ENCODE peak calls at places on chromosomes 4 and X, in seven cellular contexts. R is upper lobe of left lung; N is effector memory CD4-positive, alpha-beta T cell; E is left lung; Q is fibroblast of lung; B is PC-9; D is K562. Y is an unnamed sample. For H3K9me3, the result is how much of the 10 kb centered on the place peaks cover.

GRCh38 chr4:173424899-173425805 is 26.2 kb upstream of the SCRG1 start:
- DNase-seq in B (no peak), E (no peak), Q (peak), D (no peak), N (no peak), R (no peak), Y (no peak)

GRCh38 chr4:4271912-4272311 is 18.0 kb downstream of the LYAR start:
- DNase-seq in E (no peak), R (peak), D (no peak), N (no peak), B (no peak), Q (no peak), Y (no peak)

GRCh38 chrX:2710041-2710471 is 19.0 kb downstream of the CD99 start:
- DNase-seq in D (no peak), B (peak), R (no peak), Q (peak), N (no peak), E (no peak), Y (no peak)

GRCh38 chr4:83618991-83619390 is 83.1 kb downstream of the GPAT3 start:
- DNase-seq in E (no peak), R (peak), N (no peak), B (peak), Q (peak), D (no peak), Y (no peak)

GRCh38 chr4:102492531-102493241 is 8.5 kb upstream of the NFKB1 start:
- DNase-seq in B (no peak), D (no peak), R (no peak), E (no peak), N (no peak), Q (no peak), Y (no peak)

GRCh38 chr4:150192986-150193385 is 114.7 kb downstream of the DCLK2 start:
- DNase-seq in N (no peak), E (no peak), B (no peak), R (no peak), D (no peak), Q (no peak), Y (no peak)

GRCh38 chr4:107831140-107831539 is 6.4 kb downstream of the SGMS2 start:
- DNase-seq in B (no peak), D (no peak), Q (no peak), E (no peak), N (no peak), R (no peak), Y (no peak)

GRCh38 chr4:7516116-7516772 is 81.5 kb upstream of the PSAPL1 start:
- DNase-seq in B (no peak), R (no peak), N (no peak), Q (no peak), E (no peak), D (no peak), Y (no peak)

GRCh38 chr4:177283167-177283566 is 26.5 kb upstream of the NEIL3 start:
- DNase-seq in N (no peak), D (no peak), Q (peak), B (no peak), E (no peak), R (no peak), Y (no peak)

GRCh38 chr4:31071807-31072486 is 351.8 kb downstream of the PCDH7 start:
- DNase-seq in D (no peak), B (no peak), Q (peak), N (no peak), R (no peak), E (no peak), Y (no peak)

GRCh38 chr4:116070283-116070682 is 956.9 kb upstream of the NDST4 start:
- DNase-seq in R (no peak), E (no peak), Q (no peak), B (no peak), N (no peak), D (no peak), Y (no peak)

GRCh38 chrX:53050841-53051240 is 2.3 kb downstream of the GPR173 start:
- DNase-seq in R (no peak), D (no peak), B (no peak), N (no peak), E (no peak), Q (peak), Y (no peak)

GRCh38 chr4:166121897-166122296 is 248.9 kb downstream of the TLL1 start:
- DNase-seq in B (no peak), E (no peak), D (no peak), R (no peak), Q (no peak), N (no peak), Y (no peak)

GRCh38 chrX:111645607-111646006 is 35.4 kb upstream of the ALG13 start:
- DNase-seq in B (no peak), E (no peak), N (no peak), Q (no peak), R (no peak), D (no peak), Y (no peak)

GRCh38 chr4:137638934-137639333 is 106.6 kb upstream of the PCDH18 start:
- DNase-seq in E (no peak), D (no peak), B (no peak), N (no peak), R (no peak), Q (no peak), Y (no peak)

GRCh38 chrX:8760021-8760420 is 28.1 kb upstream of the ANOS1 start:
- DNase-seq in R (no peak), D (no peak), B (no peak), Q (no peak), E (no peak), N (no peak), Y (no peak)

GRCh38 chrX:34379891-34380290 is 247.8 kb upstream of the FAM47A start:
- DNase-seq in B (no peak), R (no peak), Q (peak), D (no peak), E (no peak), N (no peak), Y (no peak)

GRCh38 chr4:53854991-53855885 is 209.2 kb downstream of the CHIC2 start:
- DNase-seq in B (no peak), R (no peak), N (no peak), D (no peak), E (no peak), Q (peak), Y (no peak)

GRCh38 chrX:69149466-69150293 is 15.6 kb downstream of the PJA1 start:
- DNase-seq in B (no peak), D (no peak), Q (no peak), E (no peak), R (no peak), N (no peak), Y (no peak)

GRCh38 chrX:85590638-85591037 is 211.2 kb upstream of the POF1B start:
- DNase-seq in R (no peak), Q (no peak), E (no peak), B (no peak), N (no peak), D (no peak), Y (no peak)

GRCh38 chrX:41108684-41109205 is 23.5 kb downstream of the USP9X start:
- DNase-seq in B (no peak), E (no peak), D (no peak), R (no peak), N (no peak), Q (no peak), Y (no peak)

GRCh38 chr4:40750461-40751258 is 905 bp downstream of the NSUN7 start:
- DNase-seq in Q (peak), N (no peak), E (no peak), R (peak), B (peak), D (no peak), Y (no peak)

GRCh38 chr4:54077812-54078211 is 13.4 kb upstream of the CHIC2 start:
- DNase-seq in Q (no peak), R (no peak), D (no peak), N (no peak), B (no peak), E (no peak), Y (no peak)

GRCh38 chr4:7060346-7061150 is 7.3 kb downstream of the GRPEL1 start:
- DNase-seq in N (no peak), D (no peak), E (no peak), B (no peak), Q (no peak), R (no peak), Y (no peak)

GRCh38 chr4:6391186-6391851 is 81.1 kb downstream of the PPP2R2C start:
- DNase-seq in E (peak), D (no peak), Q (no peak), B (peak), N (no peak), R (no peak), Y (no peak)

GRCh38 chr4:172124656-172125308 is 311.6 kb downstream of the GALNTL6 start:
- DNase-seq in E (no peak), D (no peak), Q (no peak), N (no peak), B (no peak), R (no peak), Y (no peak)

GRCh38 chr4:166324321-166324720 is 451.3 kb downstream of the TLL1 start:
- DNase-seq in Q (peak), N (no peak), D (no peak), R (no peak), B (peak), E (no peak), Y (no peak)

DNA sequence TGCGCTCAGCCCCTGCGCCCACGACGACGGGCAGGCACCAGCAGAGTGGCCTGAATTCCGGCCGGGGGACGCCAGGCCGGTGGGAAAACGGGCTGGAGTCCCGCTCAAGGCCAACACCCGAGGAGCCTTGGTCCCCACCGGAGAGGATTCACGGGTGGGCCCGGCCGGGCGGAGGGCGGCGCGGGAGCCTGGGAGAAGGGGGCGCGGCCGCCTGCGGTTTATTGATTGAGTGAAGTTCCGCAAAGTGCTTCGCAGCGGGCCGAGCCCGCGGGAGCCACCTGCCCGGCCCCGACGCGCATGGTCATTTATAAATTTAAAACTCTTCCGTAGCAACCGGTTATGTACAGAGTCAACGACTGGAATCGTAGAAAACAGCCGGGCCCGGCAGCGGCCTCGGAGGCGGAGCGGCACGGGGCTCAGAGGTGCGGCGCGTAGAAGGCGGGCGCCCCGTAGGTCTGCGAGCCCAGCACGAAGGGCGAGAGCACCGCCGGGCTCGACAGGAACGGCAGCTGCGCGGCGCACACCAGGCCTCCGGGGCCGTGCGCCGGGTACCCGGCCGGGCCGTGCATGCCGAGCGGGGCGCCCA is 3.6 kb downstream of the NKX1-1 start:
- DNase-seq in B (no peak), R (no peak), D (no peak), Q (no peak), N (no peak), E (peak), Y (no peak)
- H3K9me3 ChIP-seq in B (under half), R (under half), D (under half), Q (under half), N (under half), E (under half), Y (under half)

DNA sequence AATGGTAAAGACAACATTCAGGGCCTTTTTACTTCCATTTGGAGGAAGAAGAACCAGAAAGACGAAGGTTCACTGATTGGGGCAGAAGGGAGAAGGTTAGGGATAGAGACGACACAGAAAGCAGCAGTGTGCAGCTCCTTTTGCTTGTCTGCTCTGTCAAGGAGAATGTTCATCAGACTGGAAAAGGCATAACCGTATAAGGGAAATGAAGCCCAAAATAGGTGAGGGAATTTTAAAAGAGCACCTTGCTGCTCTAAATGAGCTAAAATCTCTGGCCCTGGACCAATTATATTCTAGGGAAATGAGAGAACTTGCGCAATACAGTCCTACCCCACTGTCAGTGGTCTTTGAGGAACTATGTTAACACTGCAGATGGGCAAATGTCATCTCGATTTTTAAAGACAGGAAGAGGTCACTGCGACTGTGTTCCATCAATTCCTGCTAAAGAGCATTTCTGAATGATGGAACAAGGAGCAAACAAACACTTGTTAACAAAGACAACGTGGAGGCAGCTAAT is 909.8 kb upstream of the FTHL17 start:
- DNase-seq in E (no peak), Q (no peak), R (no peak), B (no peak), N (no peak), D (no peak), Y (no peak)
- H3K9me3 ChIP-seq in E (under half), Q (under half), R (under half), B (under half), N (under half), D (under half), Y (under half)

GRCh38 chr4:169443748-169444147 is 168.6 kb downstream of the NEK1 start:
- DNase-seq in Q (no peak), D (no peak), N (no peak), E (no peak), R (no peak), B (no peak), Y (no peak)

DNA sequence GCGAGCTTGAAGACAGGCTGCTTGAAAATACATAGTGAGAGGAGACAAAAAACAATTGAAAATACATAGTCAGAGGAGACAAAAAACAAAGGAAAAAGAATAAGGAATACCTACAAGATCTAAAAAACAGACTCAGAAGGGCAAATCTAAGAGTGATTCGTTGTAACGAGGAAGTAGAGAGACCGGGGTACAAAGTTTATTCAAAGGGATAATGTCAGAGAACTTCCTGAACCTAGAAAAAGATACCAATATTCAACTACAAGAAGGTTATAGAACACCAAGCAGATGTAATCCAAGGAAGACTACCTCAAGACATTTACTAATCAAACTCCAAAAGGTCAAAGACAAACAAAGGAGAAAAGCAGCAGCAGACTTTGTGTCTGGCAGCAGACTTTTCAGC is 165.6 kb downstream of the NEK1 start:
- DNase-seq in N (no peak), E (no peak), Q (no peak), B (no peak), D (no peak), R (no peak), Y (no peak)
- H3K9me3 ChIP-seq in N (under half), E (under half), Q (under half), B (under half), D (under half), R (under half), Y (under half)

GRCh38 chrX:790780-791360 is 160.3 kb downstream of the SHOX start:
- DNase-seq in B (no peak), E (no peak), Q (no peak), N (no peak), D (no peak), R (no peak), Y (no peak)
- H3K9me3 ChIP-seq in B (under half), E (under half), Q (under half), N (under half), D (under half), R (under half), Y (under half)

GRCh38 chr4:19879330-19879729 is 372.4 kb upstream of the SLIT2 start:
- DNase-seq in D (no peak), Q (no peak), E (no peak), B (no peak), R (no peak), N (no peak), Y (no peak)
- H3K9me3 ChIP-seq in D (under half), Q (under half), E (under half), B (under half), R (under half), N (under half), Y (under half)

DNA sequence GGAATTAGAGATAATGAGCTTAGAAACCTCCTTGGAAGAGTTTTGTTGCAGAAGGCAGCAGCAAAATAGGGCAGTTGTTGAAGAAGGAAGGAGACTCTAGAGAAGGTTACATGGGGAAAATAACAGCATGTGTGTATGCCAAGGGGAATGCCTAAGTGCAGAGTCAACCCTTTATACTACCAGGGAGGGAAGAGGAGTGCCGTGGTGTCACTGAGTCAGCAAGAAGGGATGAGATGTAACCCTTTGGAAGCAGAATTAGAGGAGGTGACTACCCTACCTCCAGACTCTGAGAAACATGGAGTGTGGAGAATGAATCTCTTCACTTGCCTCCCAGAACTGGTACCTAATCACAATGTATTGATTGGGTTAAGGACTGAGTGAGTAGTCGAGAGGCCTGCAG is 6.7 kb upstream of the GABRE start:
- DNase-seq in B (no peak), R (no peak), Q (no peak), D (no peak), N (no peak), E (no peak), Y (no peak)
- H3K9me3 ChIP-seq in B (under half), R (under half), Q (under half), D (under half), N (under half), E (under half), Y (under half)

GRCh38 chr4:25158817-25159216 is 1.4 kb downstream of the SEPSECS start:
- DNase-seq in D (no peak), Q (no peak), B (no peak), E (no peak), R (no peak), N (no peak), Y (no peak)
- H3K9me3 ChIP-seq in D (under half), Q (under half), B (under half), E (under half), R (under half), N (under half), Y (under half)

GRCh38 chr4:97235516-97235915 is 907.8 kb downstream of the STPG2 start:
- DNase-seq in N (no peak), E (no peak), B (no peak), Q (no peak), R (no peak), D (no peak), Y (no peak)

GRCh38 chr4:97238956-97239698 is 904.1 kb downstream of the STPG2 start:
- DNase-seq in R (no peak), Q (no peak), B (no peak), D (no peak), N (no peak), E (no peak), Y (no peak)

GRCh38 chr4:97239699-97239997 is 903.6 kb downstream of the STPG2 start:
- DNase-seq in B (no peak), R (no peak), E (no peak), D (no peak), Q (no peak), N (no peak), Y (no peak)
- H3K9me3 ChIP-seq in B (under half), R (under half), E (under half), D (under half), Q (under half), N (under half), Y (under half)

GRCh38 chr4:20193522-20193902 is 58.2 kb upstream of the SLIT2 start:
- DNase-seq in Q (peak), E (no peak), N (no peak), B (no peak), D (no peak), R (no peak), Y (no peak)

GRCh38 chr4:20192754-20193521 is 58.8 kb upstream of the SLIT2 start:
- DNase-seq in Q (peak), B (peak), N (no peak), R (no peak), E (no peak), D (no peak), Y (no peak)

GRCh38 chr4:20194079-20195013 is 57.4 kb upstream of the SLIT2 start:
- DNase-seq in B (no peak), R (no peak), N (no peak), E (no peak), Q (peak), D (no peak), Y (no peak)

GRCh38 chr4:20196476-20196875 is 55.2 kb upstream of the SLIT2 start:
- DNase-seq in R (no peak), Q (no peak), E (no peak), N (no peak), D (no peak), B (no peak), Y (no peak)

DNA sequence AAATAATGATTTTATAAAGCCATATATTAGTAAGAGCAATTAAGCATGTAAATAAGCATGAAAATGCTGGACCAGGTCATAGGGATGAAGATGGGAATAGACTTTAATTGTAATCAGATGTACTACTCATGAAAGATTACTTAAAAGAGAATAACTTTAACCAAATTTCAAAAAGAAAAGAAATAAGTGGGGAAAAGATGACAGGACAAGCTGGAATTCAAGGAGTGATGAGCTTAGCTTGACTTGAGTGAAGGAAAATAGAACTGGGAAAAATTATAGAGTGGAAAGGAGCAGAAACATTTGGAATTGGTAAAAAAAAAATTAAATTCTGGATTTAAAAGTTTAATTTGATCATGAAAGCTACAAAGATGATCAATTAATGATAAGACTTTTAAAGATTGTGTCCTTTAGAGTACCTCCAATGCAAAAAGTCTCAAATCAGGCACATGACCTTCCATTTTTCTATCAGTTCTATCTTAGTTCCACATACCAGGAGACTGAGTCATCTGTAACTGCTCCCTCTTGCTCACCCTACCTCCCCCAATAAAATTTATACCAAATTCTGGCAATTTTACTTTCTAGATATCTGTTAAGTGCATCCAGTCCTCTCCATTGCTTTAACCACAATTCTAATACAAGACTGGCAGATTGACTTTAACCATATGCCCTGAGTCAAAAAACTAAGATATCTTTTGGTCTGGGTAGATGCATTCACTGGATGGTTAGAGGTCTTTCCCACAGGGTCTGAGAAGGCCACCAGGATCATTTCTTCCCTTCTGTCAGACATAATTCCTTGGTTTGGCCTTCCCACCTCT is 56.4 kb upstream of the SLIT2 start:
- DNase-seq in E (no peak), R (no peak), N (no peak), B (no peak), D (no peak), Q (peak), Y (no peak)
- H3K9me3 ChIP-seq in E (under half), R (under half), N (under half), B (under half), D (under half), Q (under half), Y (under half)

DNA sequence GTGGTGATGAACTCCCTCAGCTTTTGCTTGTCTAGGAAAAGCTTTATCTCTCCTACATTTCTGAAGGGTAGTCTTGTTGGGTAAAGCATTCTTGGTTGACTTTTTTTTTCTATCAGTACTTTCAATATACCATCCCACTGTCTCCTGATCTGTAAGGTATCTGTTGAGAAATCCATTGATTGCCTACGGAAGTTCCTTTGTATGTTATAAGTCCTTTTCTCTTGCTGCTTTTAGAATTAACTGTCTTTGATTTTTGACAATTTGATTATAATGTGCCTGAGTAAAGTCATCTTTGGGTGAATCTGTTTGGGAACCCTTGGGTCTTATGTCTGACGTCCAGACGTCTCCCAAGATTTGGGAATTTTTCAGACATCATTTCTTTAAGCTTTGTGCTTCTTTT is 30.8 kb downstream of the SCLT1 start:
- DNase-seq in B (no peak), E (no peak), R (no peak), N (no peak), Q (no peak), D (no peak), Y (no peak)
- H3K9me3 ChIP-seq in B (under half), E (half or more), R (half or more), N (under half), Q (under half), D (under half), Y (under half)